ENCODE peak calls at places on chromosomes 6 and 20, in four cellular contexts. Z is SK-N-SH, P is neural progenitor cell, M is GM23248. R is an unnamed sample.

GRCh38 chr6:127590344-127590743 is 13.4 kb downstream of the C6orf58 start:
- DNase-seq in P (no peak), M (no peak), Z (no peak), R (no peak)

GRCh38 chr6:121838842-121839241 is 403.4 kb downstream of the GJA1 start:
- DNase-seq in Z (no peak), P (no peak), M (no peak), R (peak; percentile 55)

GRCh38 chr6:63527658-63528514 is 44.4 kb upstream of the LOC128125822 start:
- DNase-seq in P (no peak), M (peak; percentile 96), Z (no peak), R (peak; percentile 92)

GRCh38 chr6:81891869-81892268 is 139.4 kb upstream of the TENT5A start:
- DNase-seq in P (no peak), Z (no peak), M (no peak), R (no peak)

GRCh38 chr6:157759028-157759427 is 64.0 kb upstream of the SNX9 start:
- DNase-seq in M (no peak), P (no peak), Z (no peak), R (peak; percentile 30)

GRCh38 chr6:138815797-138816528 is 20.1 kb downstream of the ECT2L start:
- DNase-seq in Z (peak; percentile 56), M (peak; percentile 81), P (peak; percentile 67), R (peak; percentile 69)

GRCh38 chr6:161748535-161749386 is 474.9 kb upstream of the AGPAT4 start:
- DNase-seq in P (peak; percentile 86), Z (peak; percentile 39), M (peak; percentile 25), R (peak; percentile 47)

GRCh38 chr6:163414367-163415175 is at the start of gene QKI:
- DNase-seq in Z (peak; percentile 89), P (peak; percentile 91), M (peak; percentile 86), R (peak; percentile 69)

GRCh38 chr6:11346516-11346915 is 114.0 kb upstream of the NEDD9 start:
- DNase-seq in P (no peak), M (peak; percentile 27), Z (no peak), R (no peak)

GRCh38 chr20:23096986-23097520 is 10.9 kb upstream of the CD93 start:
- DNase-seq in M (no peak), Z (no peak), P (no peak), R (no peak)

GRCh38 chr6:50128420-50129005 is 78.8 kb upstream of the DEFB112 start:
- DNase-seq in P (peak; percentile 20), M (peak; percentile 50), Z (peak; percentile 21), R (peak; percentile 49)

GRCh38 chr6:16639689-16640480 is 121.4 kb downstream of the ATXN1 start:
- DNase-seq in Z (no peak), M (peak; percentile 91), P (no peak), R (peak; percentile 92)

GRCh38 chr20:34401741-34402455 is 38.8 kb downstream of the ITCH start:
- DNase-seq in Z (no peak), P (no peak), M (no peak), R (no peak)

GRCh38 chr6:38337819-38338465 is 301.8 kb downstream of the BTBD9 start:
- DNase-seq in M (peak; percentile 85), Z (no peak), P (no peak), R (peak; percentile 71)

GRCh38 chr20:31514154-31515071 is at the start of gene HM13:
- DNase-seq in Z (peak; percentile 98), P (peak; percentile 99), M (peak; percentile 98), R (peak; percentile 98)

GRCh38 chr6:116876635-116877611 is at the start of gene RFX6:
- DNase-seq in P (peak; percentile 72), Z (peak; percentile 38), M (no peak), R (no peak)

DNA sequence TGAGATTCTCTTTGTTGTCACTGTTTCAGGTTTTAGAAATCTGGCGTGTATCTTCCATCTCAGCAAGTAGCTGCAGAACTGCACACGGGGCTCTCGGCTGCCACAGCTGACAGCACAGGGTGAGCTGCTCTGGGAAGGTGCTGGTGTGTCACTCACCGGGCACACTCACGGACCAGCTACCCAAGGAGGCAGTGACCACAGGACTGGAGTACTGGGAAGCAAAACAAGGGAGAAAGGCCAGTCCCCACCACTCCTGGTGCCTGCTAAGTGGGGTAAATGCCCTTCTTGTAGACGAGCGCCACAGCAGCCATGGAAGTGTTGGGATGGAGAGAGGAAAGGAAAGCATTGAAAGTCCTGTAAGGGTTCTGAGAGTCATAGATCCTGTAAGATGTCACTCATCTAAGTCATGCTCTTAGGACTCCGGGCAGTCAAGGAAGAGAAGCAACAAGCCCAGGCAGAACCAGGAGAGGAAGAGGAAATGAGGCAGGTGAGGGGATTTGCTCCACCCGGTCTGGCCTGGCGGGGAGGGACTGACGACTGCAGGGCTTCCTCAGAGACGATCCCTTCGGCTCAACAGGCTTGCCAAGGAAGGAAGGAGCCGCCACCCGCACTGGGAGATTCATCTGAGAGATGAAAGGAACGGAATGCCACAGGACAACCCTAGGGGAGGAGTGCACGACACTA is 48.1 kb downstream of the PRDM1 start:
- DNase-seq in Z (no peak), M (no peak), P (no peak), R (peak; percentile 45)
- H2AFZ ChIP-seq in Z (no peak overlapping the region), M (no peak overlapping the region), P (peak overlapping the region; percentile 22), R (peak overlapping the region; percentile 87)

GRCh38 chr6:142551145-142551811 is 249.5 kb downstream of the ADGRG6 start:
- DNase-seq in P (peak; percentile 13), M (peak; percentile 49), Z (no peak), R (peak; percentile 58)
- H3F3A ChIP-seq in P (no peaks in the 10 kb centered on the region), M (no peaks in the 10 kb centered on the region), Z (no peaks in the 10 kb centered on the region), R (no peaks in the 10 kb centered on the region)

GRCh38 chr20:44167736-44168135 is 19.3 kb downstream of the JPH2 start:
- DNase-seq in Z (no peak), P (no peak), M (no peak), R (no peak)

GRCh38 chr20:44170796-44171410 is 16.1 kb downstream of the JPH2 start:
- DNase-seq in M (peak; percentile 76), P (no peak), Z (no peak), R (no peak)

GRCh38 chr20:44171775-44172571 is 15.0 kb downstream of the JPH2 start:
- DNase-seq in Z (no peak), M (peak; percentile 39), P (no peak), R (peak; percentile 92)

GRCh38 chr20:44166008-44166407 is 21.0 kb downstream of the JPH2 start:
- DNase-seq in Z (no peak), M (peak; percentile 77), P (no peak), R (peak; percentile 98)

GRCh38 chr20:44166477-44166876 is 20.5 kb downstream of the JPH2 start:
- DNase-seq in Z (no peak), M (peak; percentile 77), P (no peak), R (peak; percentile 82)
- H3K9ac ChIP-seq in Z (peak overlapping the region; percentile 39), M (peak overlapping the region; percentile 43), P (no peak overlapping the region), R (peak overlapping the region; percentile 67)

GRCh38 chr6:34657307-34657978 is 39.1 kb downstream of the ILRUN start:
- DNase-seq in Z (no peak), P (no peak), M (peak; percentile 90), R (peak; percentile 83)
- H2AFZ ChIP-seq in Z (peak overlapping the region; percentile 36), P (no peak overlapping the region), M (peak overlapping the region; percentile 72), R (peak overlapping the region; percentile 66)

DNA sequence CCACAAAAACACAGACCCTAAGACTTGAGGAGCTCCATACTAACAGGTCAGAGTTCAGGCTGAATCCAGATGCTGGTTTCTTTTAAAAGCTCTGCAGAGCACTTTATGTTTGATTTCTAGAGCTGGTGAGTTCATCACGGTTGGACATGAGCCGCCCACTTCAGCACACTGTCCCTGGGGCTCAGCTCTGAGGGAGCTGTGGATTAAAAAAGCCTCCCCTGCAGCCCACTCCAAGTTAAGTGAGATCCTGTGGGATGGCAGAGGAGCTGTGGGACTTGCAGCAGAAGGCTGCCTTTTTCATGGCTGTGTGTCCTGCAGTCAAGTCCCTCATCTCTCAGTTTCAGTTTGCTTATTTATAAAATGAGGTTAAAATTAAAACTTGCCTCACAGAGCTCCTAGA is 110.5 kb downstream of the FOXO3 start:
- DNase-seq in Z (no peak), P (no peak), M (no peak), R (no peak)
- H3F3A ChIP-seq in Z (no peaks in the 10 kb centered on the region), P (peaks cover 12% of the 10 kb centered on the region), M (no peaks in the 10 kb centered on the region), R (no peaks in the 10 kb centered on the region)

GRCh38 chr6:34195726-34196115 is 41.0 kb upstream of the HMGA1 start:
- DNase-seq in P (no peak), Z (no peak), M (no peak), R (no peak)

GRCh38 chr6:34196116-34196832 is 40.4 kb upstream of the HMGA1 start:
- DNase-seq in Z (peak; percentile 94), M (peak; percentile 80), P (peak; percentile 78), R (peak; percentile 80)

GRCh38 chr6:34194770-34195169 is 41.9 kb upstream of the HMGA1 start:
- DNase-seq in M (no peak), P (no peak), Z (no peak), R (no peak)

GRCh38 chr6:34200340-34200971 is 36.2 kb upstream of the HMGA1 start:
- DNase-seq in P (no peak), Z (no peak), M (no peak), R (peak; percentile 9)

GRCh38 chr6:34196833-34197195 is 39.9 kb upstream of the HMGA1 start:
- DNase-seq in M (no peak), P (no peak), Z (no peak), R (no peak)
- H3K9ac ChIP-seq in M (peak overlapping the region; percentile 41), P (no peak overlapping the region), Z (no peak overlapping the region), R (peak overlapping the region; percentile 50)

DNA sequence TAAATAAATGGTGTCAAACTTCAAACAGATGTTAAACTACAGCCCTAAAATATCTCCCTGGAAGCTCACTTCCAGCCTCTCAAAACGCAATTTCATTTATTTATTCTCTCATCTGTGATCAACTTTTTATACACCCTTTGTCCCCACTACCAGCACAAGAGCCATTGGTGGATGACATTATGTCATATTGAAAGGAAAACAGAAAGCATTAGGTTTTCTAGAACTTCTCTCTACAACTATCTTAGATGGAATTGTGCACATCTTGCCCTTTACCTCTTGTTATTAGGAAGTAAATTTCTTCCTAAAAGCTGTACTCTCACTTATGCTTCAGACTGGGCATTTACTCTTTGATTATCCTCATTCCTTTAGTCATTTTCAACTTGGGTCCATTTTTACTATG is 771.2 kb upstream of the GJE1 start:
- DNase-seq in P (no peak), M (no peak), Z (no peak), R (no peak)
- H2AFZ ChIP-seq in P (no peak overlapping the region), M (peak overlapping the region; percentile 67), Z (no peak overlapping the region), R (peak overlapping the region; percentile 6)